ENCODE peak calls at places on chromosomes 12 and 14, in eight cellular contexts. One of them, this sample, is unnamed.

GRCh38 chr12:110109837-110110535 is 14.2 kb upstream of the IFT81 start:
- DNase-seq in IMR-90: no peak
- DNase-seq in stimulated activated CD4-positive, alpha-beta T cell treated with anti-CD3 and anti-CD28 coated beads, Interleukin-2, amount 100 ng/mL, for 48 hours: no peak
- DNase-seq in ovary: no peak
- DNase-seq in foreskin fibroblast: no peak
- DNase-seq in tibial artery: no peak
- DNase-seq in stimulated activated naive CD8-positive, alpha-beta T cell treated with anti-CD3 and anti-CD28 coated beads, Interleukin-15, amount 100 ng/mL, for 72 hours: no peak
- DNase-seq in caudate nucleus: no peak
- DNase-seq in this sample: no peak

GRCh38 chr14:104051092-104051813 is 34.2 kb upstream of the ASPG start:
- DNase-seq in IMR-90: no peak
- DNase-seq in ovary: no peak
- DNase-seq in foreskin fibroblast: no peak
- DNase-seq in tibial artery: no peak
- DNase-seq in caudate nucleus: no peak
- DNase-seq in stimulated activated naive CD8-positive, alpha-beta T cell treated with anti-CD3 and anti-CD28 coated beads, Interleukin-15, amount 100 ng/mL, for 72 hours: no peak
- DNase-seq in stimulated activated CD4-positive, alpha-beta T cell treated with anti-CD3 and anti-CD28 coated beads, Interleukin-2, amount 100 ng/mL, for 48 hours: no peak
- DNase-seq in this sample: no peak

GRCh38 chr12:91129662-91130362 is 18.5 kb upstream of the LUM start:
- DNase-seq in caudate nucleus: no peak
- DNase-seq in stimulated activated naive CD8-positive, alpha-beta T cell treated with anti-CD3 and anti-CD28 coated beads, Interleukin-15, amount 100 ng/mL, for 72 hours: no peak
- DNase-seq in ovary: no peak
- DNase-seq in foreskin fibroblast: no peak
- DNase-seq in stimulated activated CD4-positive, alpha-beta T cell treated with anti-CD3 and anti-CD28 coated beads, Interleukin-2, amount 100 ng/mL, for 48 hours: no peak
- DNase-seq in tibial artery: no peak
- DNase-seq in IMR-90: no peak
- DNase-seq in this sample: no peak

GRCh38 chr14:81344461-81345160 is 55.5 kb downstream of the STON2 start:
- DNase-seq in tibial artery: no peak
- DNase-seq in stimulated activated CD4-positive, alpha-beta T cell treated with anti-CD3 and anti-CD28 coated beads, Interleukin-2, amount 100 ng/mL, for 48 hours: no peak
- DNase-seq in IMR-90: no peak
- DNase-seq in foreskin fibroblast: no peak
- DNase-seq in stimulated activated naive CD8-positive, alpha-beta T cell treated with anti-CD3 and anti-CD28 coated beads, Interleukin-15, amount 100 ng/mL, for 72 hours: no peak
- DNase-seq in ovary: no peak
- DNase-seq in caudate nucleus: no peak
- DNase-seq in this sample: no peak

GRCh38 chr14:68626386-68626785 is 166.5 kb downstream of the ZFP36L1 start:
- DNase-seq in tibial artery: peak
- DNase-seq in caudate nucleus: no peak
- DNase-seq in ovary: no peak
- DNase-seq in stimulated activated naive CD8-positive, alpha-beta T cell treated with anti-CD3 and anti-CD28 coated beads, Interleukin-15, amount 100 ng/mL, for 72 hours: no peak
- DNase-seq in foreskin fibroblast: no peak
- DNase-seq in IMR-90: no peak
- DNase-seq in stimulated activated CD4-positive, alpha-beta T cell treated with anti-CD3 and anti-CD28 coated beads, Interleukin-2, amount 100 ng/mL, for 48 hours: no peak
- DNase-seq in this sample: no peak

GRCh38 chr12:14576896-14577295 is 9.2 kb upstream of the PLBD1 start:
- DNase-seq in foreskin fibroblast: no peak
- DNase-seq in tibial artery: no peak
- DNase-seq in caudate nucleus: no peak
- DNase-seq in ovary: no peak
- DNase-seq in stimulated activated CD4-positive, alpha-beta T cell treated with anti-CD3 and anti-CD28 coated beads, Interleukin-2, amount 100 ng/mL, for 48 hours: no peak
- DNase-seq in stimulated activated naive CD8-positive, alpha-beta T cell treated with anti-CD3 and anti-CD28 coated beads, Interleukin-15, amount 100 ng/mL, for 72 hours: no peak
- DNase-seq in IMR-90: no peak
- DNase-seq in this sample: no peak

GRCh38 chr12:53591301-53592206 is 34.6 kb downstream of the ATF7 start:
- DNase-seq in caudate nucleus: peak
- DNase-seq in stimulated activated CD4-positive, alpha-beta T cell treated with anti-CD3 and anti-CD28 coated beads, Interleukin-2, amount 100 ng/mL, for 48 hours: no peak
- DNase-seq in IMR-90: no peak
- DNase-seq in ovary: no peak
- DNase-seq in foreskin fibroblast: peak
- DNase-seq in stimulated activated naive CD8-positive, alpha-beta T cell treated with anti-CD3 and anti-CD28 coated beads, Interleukin-15, amount 100 ng/mL, for 72 hours: no peak
- DNase-seq in tibial artery: no peak
- DNase-seq in this sample: peak

GRCh38 chr14:79514700-79515099 is 696.6 kb downstream of the DIO2 start:
- DNase-seq in stimulated activated CD4-positive, alpha-beta T cell treated with anti-CD3 and anti-CD28 coated beads, Interleukin-2, amount 100 ng/mL, for 48 hours: no peak
- DNase-seq in ovary: no peak
- DNase-seq in tibial artery: no peak
- DNase-seq in stimulated activated naive CD8-positive, alpha-beta T cell treated with anti-CD3 and anti-CD28 coated beads, Interleukin-15, amount 100 ng/mL, for 72 hours: no peak
- DNase-seq in foreskin fibroblast: no peak
- DNase-seq in IMR-90: peak
- DNase-seq in caudate nucleus: no peak
- DNase-seq in this sample: no peak

GRCh38 chr12:127629066-127629820 is 637.7 kb upstream of the TMEM132C start:
- DNase-seq in IMR-90: peak
- DNase-seq in foreskin fibroblast: no peak
- DNase-seq in tibial artery: no peak
- DNase-seq in caudate nucleus: peak
- DNase-seq in ovary: no peak
- DNase-seq in stimulated activated CD4-positive, alpha-beta T cell treated with anti-CD3 and anti-CD28 coated beads, Interleukin-2, amount 100 ng/mL, for 48 hours: no peak
- DNase-seq in stimulated activated naive CD8-positive, alpha-beta T cell treated with anti-CD3 and anti-CD28 coated beads, Interleukin-15, amount 100 ng/mL, for 72 hours: no peak
- DNase-seq in this sample: peak

GRCh38 chr12:79381246-79382208 is 309.2 kb downstream of the PAWR start:
- DNase-seq in stimulated activated CD4-positive, alpha-beta T cell treated with anti-CD3 and anti-CD28 coated beads, Interleukin-2, amount 100 ng/mL, for 48 hours: no peak
- DNase-seq in tibial artery: no peak
- DNase-seq in IMR-90: no peak
- DNase-seq in ovary: no peak
- DNase-seq in foreskin fibroblast: no peak
- DNase-seq in caudate nucleus: no peak
- DNase-seq in stimulated activated naive CD8-positive, alpha-beta T cell treated with anti-CD3 and anti-CD28 coated beads, Interleukin-15, amount 100 ng/mL, for 72 hours: no peak
- DNase-seq in this sample: no peak

GRCh38 chr12:74412607-74413230 is 124.9 kb upstream of the ATXN7L3B start:
- DNase-seq in foreskin fibroblast: peak
- DNase-seq in IMR-90: peak
- DNase-seq in caudate nucleus: no peak
- DNase-seq in ovary: no peak
- DNase-seq in stimulated activated CD4-positive, alpha-beta T cell treated with anti-CD3 and anti-CD28 coated beads, Interleukin-2, amount 100 ng/mL, for 48 hours: no peak
- DNase-seq in stimulated activated naive CD8-positive, alpha-beta T cell treated with anti-CD3 and anti-CD28 coated beads, Interleukin-15, amount 100 ng/mL, for 72 hours: no peak
- DNase-seq in tibial artery: no peak
- DNase-seq in this sample: peak

GRCh38 chr12:6200266-6201198 is at the start of gene CD9:
- DNase-seq in caudate nucleus: peak
- DNase-seq in stimulated activated CD4-positive, alpha-beta T cell treated with anti-CD3 and anti-CD28 coated beads, Interleukin-2, amount 100 ng/mL, for 48 hours: no peak
- DNase-seq in foreskin fibroblast: peak
- DNase-seq in IMR-90: no peak
- DNase-seq in stimulated activated naive CD8-positive, alpha-beta T cell treated with anti-CD3 and anti-CD28 coated beads, Interleukin-15, amount 100 ng/mL, for 72 hours: peak
- DNase-seq in ovary: no peak
- DNase-seq in tibial artery: peak
- DNase-seq in this sample: no peak

GRCh38 chr14:94773682-94774211 is 3.8 kb upstream of the GSC start:
- DNase-seq in IMR-90: no peak
- DNase-seq in tibial artery: no peak
- DNase-seq in foreskin fibroblast: no peak
- DNase-seq in ovary: no peak
- DNase-seq in stimulated activated CD4-positive, alpha-beta T cell treated with anti-CD3 and anti-CD28 coated beads, Interleukin-2, amount 100 ng/mL, for 48 hours: no peak
- DNase-seq in caudate nucleus: no peak
- DNase-seq in stimulated activated naive CD8-positive, alpha-beta T cell treated with anti-CD3 and anti-CD28 coated beads, Interleukin-15, amount 100 ng/mL, for 72 hours: no peak
- DNase-seq in this sample: no peak

GRCh38 chr12:95543305-95543704 is 8.0 kb downstream of the USP44 start:
- DNase-seq in tibial artery: no peak
- DNase-seq in stimulated activated CD4-positive, alpha-beta T cell treated with anti-CD3 and anti-CD28 coated beads, Interleukin-2, amount 100 ng/mL, for 48 hours: no peak
- DNase-seq in foreskin fibroblast: no peak
- DNase-seq in caudate nucleus: no peak
- DNase-seq in IMR-90: no peak
- DNase-seq in stimulated activated naive CD8-positive, alpha-beta T cell treated with anti-CD3 and anti-CD28 coated beads, Interleukin-15, amount 100 ng/mL, for 72 hours: no peak
- DNase-seq in ovary: no peak
- DNase-seq in this sample: no peak

GRCh38 chr14:68446243-68447040 is 346.4 kb downstream of the ZFP36L1 start:
- DNase-seq in foreskin fibroblast: no peak
- DNase-seq in stimulated activated naive CD8-positive, alpha-beta T cell treated with anti-CD3 and anti-CD28 coated beads, Interleukin-15, amount 100 ng/mL, for 72 hours: no peak
- DNase-seq in caudate nucleus: no peak
- DNase-seq in ovary: no peak
- DNase-seq in stimulated activated CD4-positive, alpha-beta T cell treated with anti-CD3 and anti-CD28 coated beads, Interleukin-2, amount 100 ng/mL, for 48 hours: no peak
- DNase-seq in IMR-90: no peak
- DNase-seq in tibial artery: no peak
- DNase-seq in this sample: no peak

GRCh38 chr14:80059041-80059440 is 152.3 kb downstream of the DIO2 start:
- DNase-seq in caudate nucleus: no peak
- DNase-seq in stimulated activated naive CD8-positive, alpha-beta T cell treated with anti-CD3 and anti-CD28 coated beads, Interleukin-15, amount 100 ng/mL, for 72 hours: no peak
- DNase-seq in IMR-90: peak
- DNase-seq in tibial artery: no peak
- DNase-seq in foreskin fibroblast: no peak
- DNase-seq in ovary: no peak
- DNase-seq in stimulated activated CD4-positive, alpha-beta T cell treated with anti-CD3 and anti-CD28 coated beads, Interleukin-2, amount 100 ng/mL, for 48 hours: no peak
- DNase-seq in this sample: no peak

GRCh38 chr14:75523771-75524171 is 1.5 kb downstream of the BATF start:
- DNase-seq in ovary: no peak
- DNase-seq in stimulated activated CD4-positive, alpha-beta T cell treated with anti-CD3 and anti-CD28 coated beads, Interleukin-2, amount 100 ng/mL, for 48 hours: no peak
- DNase-seq in stimulated activated naive CD8-positive, alpha-beta T cell treated with anti-CD3 and anti-CD28 coated beads, Interleukin-15, amount 100 ng/mL, for 72 hours: no peak
- DNase-seq in caudate nucleus: no peak
- DNase-seq in foreskin fibroblast: peak
- DNase-seq in tibial artery: no peak
- DNase-seq in IMR-90: peak
- DNase-seq in this sample: no peak

GRCh38 chr12:21328578-21328977 is 6.1 kb downstream of the SLCO1A2 start:
- DNase-seq in IMR-90: no peak
- DNase-seq in ovary: no peak
- DNase-seq in stimulated activated CD4-positive, alpha-beta T cell treated with anti-CD3 and anti-CD28 coated beads, Interleukin-2, amount 100 ng/mL, for 48 hours: no peak
- DNase-seq in caudate nucleus: no peak
- DNase-seq in stimulated activated naive CD8-positive, alpha-beta T cell treated with anti-CD3 and anti-CD28 coated beads, Interleukin-15, amount 100 ng/mL, for 72 hours: no peak
- DNase-seq in foreskin fibroblast: no peak
- DNase-seq in tibial artery: no peak
- DNase-seq in this sample: no peak

GRCh38 chr14:59961518-59962062 is 41.6 kb downstream of the LRRC9 start:
- DNase-seq in tibial artery: no peak
- DNase-seq in foreskin fibroblast: no peak
- DNase-seq in ovary: no peak
- DNase-seq in caudate nucleus: no peak
- DNase-seq in stimulated activated naive CD8-positive, alpha-beta T cell treated with anti-CD3 and anti-CD28 coated beads, Interleukin-15, amount 100 ng/mL, for 72 hours: no peak
- DNase-seq in stimulated activated CD4-positive, alpha-beta T cell treated with anti-CD3 and anti-CD28 coated beads, Interleukin-2, amount 100 ng/mL, for 48 hours: no peak
- DNase-seq in IMR-90: no peak
- DNase-seq in this sample: no peak

GRCh38 chr12:124231980-124232653 is 62.8 kb upstream of the RFLNA start:
- DNase-seq in stimulated activated CD4-positive, alpha-beta T cell treated with anti-CD3 and anti-CD28 coated beads, Interleukin-2, amount 100 ng/mL, for 48 hours: no peak
- DNase-seq in IMR-90: no peak
- DNase-seq in tibial artery: no peak
- DNase-seq in ovary: no peak
- DNase-seq in stimulated activated naive CD8-positive, alpha-beta T cell treated with anti-CD3 and anti-CD28 coated beads, Interleukin-15, amount 100 ng/mL, for 72 hours: no peak
- DNase-seq in foreskin fibroblast: no peak
- DNase-seq in caudate nucleus: no peak
- DNase-seq in this sample: no peak

GRCh38 chr14:51318777-51319176 is 78.7 kb downstream of the TMX1 start:
- DNase-seq in tibial artery: no peak
- DNase-seq in IMR-90: no peak
- DNase-seq in ovary: no peak
- DNase-seq in stimulated activated naive CD8-positive, alpha-beta T cell treated with anti-CD3 and anti-CD28 coated beads, Interleukin-15, amount 100 ng/mL, for 72 hours: no peak
- DNase-seq in stimulated activated CD4-positive, alpha-beta T cell treated with anti-CD3 and anti-CD28 coated beads, Interleukin-2, amount 100 ng/mL, for 48 hours: no peak
- DNase-seq in foreskin fibroblast: no peak
- DNase-seq in caudate nucleus: no peak
- DNase-seq in this sample: no peak

GRCh38 chr14:34983148-34983760 is 462 bp downstream of the SRP54 start:
- DNase-seq in stimulated activated CD4-positive, alpha-beta T cell treated with anti-CD3 and anti-CD28 coated beads, Interleukin-2, amount 100 ng/mL, for 48 hours: no peak
- DNase-seq in caudate nucleus: no peak
- DNase-seq in foreskin fibroblast: no peak
- DNase-seq in stimulated activated naive CD8-positive, alpha-beta T cell treated with anti-CD3 and anti-CD28 coated beads, Interleukin-15, amount 100 ng/mL, for 72 hours: no peak
- DNase-seq in ovary: no peak
- DNase-seq in tibial artery: no peak
- DNase-seq in IMR-90: no peak
- DNase-seq in this sample: no peak

GRCh38 chr12:52190860-52191729 is 719 bp downstream of the KRT80 start:
- DNase-seq in IMR-90: peak
- DNase-seq in tibial artery: no peak
- DNase-seq in stimulated activated naive CD8-positive, alpha-beta T cell treated with anti-CD3 and anti-CD28 coated beads, Interleukin-15, amount 100 ng/mL, for 72 hours: no peak
- DNase-seq in ovary: no peak
- DNase-seq in stimulated activated CD4-positive, alpha-beta T cell treated with anti-CD3 and anti-CD28 coated beads, Interleukin-2, amount 100 ng/mL, for 48 hours: no peak
- DNase-seq in caudate nucleus: no peak
- DNase-seq in foreskin fibroblast: no peak
- DNase-seq in this sample: no peak

GRCh38 chr14:24806061-24806678 is 172.2 kb upstream of the GZMB start:
- DNase-seq in ovary: peak
- DNase-seq in IMR-90: peak
- DNase-seq in tibial artery: no peak
- DNase-seq in caudate nucleus: peak
- DNase-seq in stimulated activated naive CD8-positive, alpha-beta T cell treated with anti-CD3 and anti-CD28 coated beads, Interleukin-15, amount 100 ng/mL, for 72 hours: peak
- DNase-seq in stimulated activated CD4-positive, alpha-beta T cell treated with anti-CD3 and anti-CD28 coated beads, Interleukin-2, amount 100 ng/mL, for 48 hours: peak
- DNase-seq in foreskin fibroblast: peak
- DNase-seq in this sample: peak

GRCh38 chr12:51395283-51396230 is 4.4 kb upstream of the GALNT6 start:
- DNase-seq in tibial artery: no peak
- DNase-seq in IMR-90: no peak
- DNase-seq in stimulated activated naive CD8-positive, alpha-beta T cell treated with anti-CD3 and anti-CD28 coated beads, Interleukin-15, amount 100 ng/mL, for 72 hours: peak
- DNase-seq in ovary: no peak
- DNase-seq in stimulated activated CD4-positive, alpha-beta T cell treated with anti-CD3 and anti-CD28 coated beads, Interleukin-2, amount 100 ng/mL, for 48 hours: no peak
- DNase-seq in caudate nucleus: no peak
- DNase-seq in foreskin fibroblast: no peak
- DNase-seq in this sample: no peak

GRCh38 chr12:124817076-124818000 is 46.3 kb downstream of the SCARB1 start:
- DNase-seq in stimulated activated CD4-positive, alpha-beta T cell treated with anti-CD3 and anti-CD28 coated beads, Interleukin-2, amount 100 ng/mL, for 48 hours: no peak
- DNase-seq in foreskin fibroblast: no peak
- DNase-seq in ovary: no peak
- DNase-seq in tibial artery: no peak
- DNase-seq in stimulated activated naive CD8-positive, alpha-beta T cell treated with anti-CD3 and anti-CD28 coated beads, Interleukin-15, amount 100 ng/mL, for 72 hours: no peak
- DNase-seq in caudate nucleus: no peak
- DNase-seq in IMR-90: no peak
- DNase-seq in this sample: no peak

GRCh38 chr12:132429122-132429931 is 60.6 kb upstream of the FBRSL1 start:
- DNase-seq in stimulated activated naive CD8-positive, alpha-beta T cell treated with anti-CD3 and anti-CD28 coated beads, Interleukin-15, amount 100 ng/mL, for 72 hours: no peak
- DNase-seq in caudate nucleus: no peak
- DNase-seq in foreskin fibroblast: no peak
- DNase-seq in ovary: peak
- DNase-seq in tibial artery: no peak
- DNase-seq in IMR-90: no peak
- DNase-seq in stimulated activated CD4-positive, alpha-beta T cell treated with anti-CD3 and anti-CD28 coated beads, Interleukin-2, amount 100 ng/mL, for 48 hours: no peak
- DNase-seq in this sample: no peak

GRCh38 chr14:23578560-23579310 is at the start of gene JPH4:
- DNase-seq in ovary: peak
- DNase-seq in caudate nucleus: peak
- DNase-seq in tibial artery: no peak
- DNase-seq in IMR-90: no peak
- DNase-seq in stimulated activated CD4-positive, alpha-beta T cell treated with anti-CD3 and anti-CD28 coated beads, Interleukin-2, amount 100 ng/mL, for 48 hours: no peak
- DNase-seq in foreskin fibroblast: no peak
- DNase-seq in stimulated activated naive CD8-positive, alpha-beta T cell treated with anti-CD3 and anti-CD28 coated beads, Interleukin-15, amount 100 ng/mL, for 72 hours: no peak
- DNase-seq in this sample: peak

GRCh38 chr12:88579572-88579940 is 715 bp downstream of the KITLG start:
- DNase-seq in ovary: peak
- DNase-seq in stimulated activated CD4-positive, alpha-beta T cell treated with anti-CD3 and anti-CD28 coated beads, Interleukin-2, amount 100 ng/mL, for 48 hours: no peak
- DNase-seq in stimulated activated naive CD8-positive, alpha-beta T cell treated with anti-CD3 and anti-CD28 coated beads, Interleukin-15, amount 100 ng/mL, for 72 hours: no peak
- DNase-seq in tibial artery: peak
- DNase-seq in foreskin fibroblast: peak
- DNase-seq in caudate nucleus: no peak
- DNase-seq in IMR-90: no peak
- DNase-seq in this sample: no peak

GRCh38 chr12:117047810-117048584 is 51.2 kb downstream of the TESC start:
- DNase-seq in stimulated activated naive CD8-positive, alpha-beta T cell treated with anti-CD3 and anti-CD28 coated beads, Interleukin-15, amount 100 ng/mL, for 72 hours: no peak
- DNase-seq in foreskin fibroblast: no peak
- DNase-seq in caudate nucleus: no peak
- DNase-seq in tibial artery: no peak
- DNase-seq in ovary: peak
- DNase-seq in IMR-90: peak
- DNase-seq in stimulated activated CD4-positive, alpha-beta T cell treated with anti-CD3 and anti-CD28 coated beads, Interleukin-2, amount 100 ng/mL, for 48 hours: no peak
- DNase-seq in this sample: no peak

GRCh38 chr12:75603475-75603874 is 92.1 kb upstream of the KRR1 start:
- DNase-seq in IMR-90: no peak
- DNase-seq in ovary: no peak
- DNase-seq in stimulated activated naive CD8-positive, alpha-beta T cell treated with anti-CD3 and anti-CD28 coated beads, Interleukin-15, amount 100 ng/mL, for 72 hours: no peak
- DNase-seq in tibial artery: no peak
- DNase-seq in stimulated activated CD4-positive, alpha-beta T cell treated with anti-CD3 and anti-CD28 coated beads, Interleukin-2, amount 100 ng/mL, for 48 hours: no peak
- DNase-seq in foreskin fibroblast: peak
- DNase-seq in caudate nucleus: no peak
- DNase-seq in this sample: no peak

This sample was measured in putamen.